ENCODE peak calls at places on chromosomes 7 and 10, in six cellular contexts. X, S, Q, H, K and T are unnamed samples.

GRCh38 chr7:140249036-140249806 is 72.4 kb upstream of the KDM7A start:
- DNase-seq in X (peak), S (no peak), Q (no peak), H (no peak), K (no peak), T (no peak)

GRCh38 chr7:104857458-104858425 is 156.3 kb upstream of the KMT2E start:
- DNase-seq in X (no peak), S (no peak), Q (no peak), H (no peak), K (no peak), T (no peak)

GRCh38 chr10:13882112-13882711 is 295.4 kb downstream of the PRPF18 start:
- DNase-seq in X (peak), S (no peak), Q (no peak), H (peak), K (no peak), T (peak)

GRCh38 chr7:125136755-125137547 is 207.3 kb upstream of the POT1 start:
- DNase-seq in X (no peak), S (no peak), Q (no peak), H (no peak), K (no peak), T (no peak)

GRCh38 chr7:156993021-156993924 is 17.2 kb downstream of the MNX1 start:
- DNase-seq in X (no peak), S (no peak), Q (no peak), H (no peak), K (no peak), T (no peak)

GRCh38 chr10:74589226-74589673 is 237.2 kb upstream of the KAT6B start:
- DNase-seq in X (peak), S (peak), Q (peak), H (peak), K (peak), T (peak)

GRCh38 chr10:24320373-24320772 is 111.4 kb downstream of the KIAA1217 start:
- DNase-seq in X (no peak), S (no peak), Q (no peak), H (no peak), K (no peak), T (no peak)

GRCh38 chr7:153445641-153446040 is 606.6 kb upstream of the DPP6 start:
- DNase-seq in X (no peak), S (no peak), Q (no peak), H (no peak), K (no peak), T (no peak)

GRCh38 chr10:54314430-54314829 is 486.6 kb downstream of the PCDH15 start:
- DNase-seq in X (no peak), S (no peak), Q (no peak), H (no peak), K (no peak), T (no peak)